ENCODE peak calls at places on chromosomes 12 and 14, in five cellular contexts. One of them, this sample, is unnamed.

GRCh38 chr12:107660861-107661415 is 24.7 kb upstream of the PWP1 start:
- DNase-seq in tibial artery: no peak
- DNase-seq in epithelial cell of prostate: no peak
- DNase-seq in body of pancreas: no peak
- DNase-seq in pancreas: no peak
- DNase-seq in this sample: no peak

GRCh38 chr12:108299516-108299915 is 39.6 kb downstream of the CMKLR1 start:
- DNase-seq in tibial artery: no peak
- DNase-seq in epithelial cell of prostate: no peak
- DNase-seq in body of pancreas: no peak
- DNase-seq in pancreas: no peak
- DNase-seq in this sample: no peak

GRCh38 chr12:67919406-67919805 is 69.8 kb upstream of the IFNG-AS1 start:
- DNase-seq in tibial artery: no peak
- DNase-seq in epithelial cell of prostate: no peak
- DNase-seq in body of pancreas: no peak
- DNase-seq in pancreas: no peak
- DNase-seq in this sample: peak

GRCh38 chr12:120229583-120230325 is 28.8 kb upstream of the RPLP0 start:
- DNase-seq in tibial artery: no peak
- DNase-seq in epithelial cell of prostate: no peak
- DNase-seq in body of pancreas: no peak
- DNase-seq in pancreas: no peak
- DNase-seq in this sample: peak

GRCh38 chr14:70654609-70655008 is 12.9 kb downstream of the TTC9 start:
- DNase-seq in tibial artery: no peak
- DNase-seq in epithelial cell of prostate: no peak
- DNase-seq in body of pancreas: no peak
- DNase-seq in pancreas: no peak
- DNase-seq in this sample: no peak

GRCh38 chr12:57888407-57889157 is 42.1 kb upstream of the CTDSP2 start:
- DNase-seq in tibial artery: no peak
- DNase-seq in epithelial cell of prostate: peak
- DNase-seq in body of pancreas: no peak
- DNase-seq in pancreas: no peak
- DNase-seq in this sample: peak

GRCh38 chr12:64522316-64522715 is 70.4 kb downstream of the TBK1 start:
- DNase-seq in tibial artery: no peak
- DNase-seq in epithelial cell of prostate: no peak
- DNase-seq in body of pancreas: no peak
- DNase-seq in pancreas: no peak
- DNase-seq in this sample: peak

GRCh38 chr14:31244626-31245025 is 37.0 kb upstream of the HECTD1 start:
- DNase-seq in tibial artery: no peak
- DNase-seq in epithelial cell of prostate: no peak
- DNase-seq in body of pancreas: no peak
- DNase-seq in pancreas: no peak
- DNase-seq in this sample: no peak

GRCh38 chr14:51430600-51430999 is 190.6 kb downstream of the TMX1 start:
- DNase-seq in tibial artery: no peak
- DNase-seq in epithelial cell of prostate: no peak
- DNase-seq in body of pancreas: peak
- DNase-seq in pancreas: no peak
- DNase-seq in this sample: peak

GRCh38 chr12:29547151-29547561 is 49.7 kb upstream of the OVCH1 start:
- DNase-seq in tibial artery: no peak
- DNase-seq in epithelial cell of prostate: no peak
- DNase-seq in body of pancreas: no peak
- DNase-seq in pancreas: no peak
- DNase-seq in this sample: peak

GRCh38 chr12:50397122-50397650 is 777 bp upstream of the FAM186A start:
- DNase-seq in tibial artery: no peak
- DNase-seq in epithelial cell of prostate: no peak
- DNase-seq in body of pancreas: no peak
- DNase-seq in pancreas: no peak
- DNase-seq in this sample: peak
- H3K27ac ChIP-seq in tibial artery: no peak
- H3K27ac ChIP-seq in epithelial cell of prostate: peak
- H3K27ac ChIP-seq in body of pancreas: no peak
- H3K27ac ChIP-seq in pancreas: no peak
- H3K27ac ChIP-seq in this sample: no peak

DNA sequence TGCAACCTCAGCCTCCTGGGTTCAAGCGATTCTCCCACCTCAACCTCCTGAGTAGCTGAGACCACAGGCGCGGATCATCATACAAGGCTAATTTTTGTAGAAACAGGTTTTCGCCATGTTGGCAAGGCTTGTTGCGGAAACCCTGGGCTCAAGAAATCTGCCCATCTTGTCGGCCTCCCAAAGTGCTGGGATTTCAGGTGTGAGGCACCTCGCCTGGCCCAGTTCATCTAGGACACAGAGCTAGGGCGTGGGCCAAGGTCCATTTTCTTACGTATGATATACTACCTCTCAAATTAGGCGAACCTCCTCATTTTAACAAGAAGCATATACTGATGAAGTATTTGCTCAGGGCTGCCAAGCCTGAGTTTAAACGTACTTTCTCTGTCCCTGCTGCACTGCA is 2.1 kb downstream of the RPS29 start:
- DNase-seq in tibial artery: no peak
- DNase-seq in epithelial cell of prostate: no peak
- DNase-seq in body of pancreas: no peak
- DNase-seq in pancreas: no peak
- DNase-seq in this sample: no peak
- H3K27ac ChIP-seq in tibial artery: no peak
- H3K27ac ChIP-seq in epithelial cell of prostate: peak
- H3K27ac ChIP-seq in body of pancreas: no peak
- H3K27ac ChIP-seq in pancreas: no peak
- H3K27ac ChIP-seq in this sample: peak

GRCh38 chr14:43692706-43693105 is 814.4 kb downstream of the FSCB start:
- DNase-seq in tibial artery: no peak
- DNase-seq in epithelial cell of prostate: no peak
- DNase-seq in body of pancreas: no peak
- DNase-seq in pancreas: no peak
- DNase-seq in this sample: no peak

GRCh38 chr14:43687866-43688265 is 819.2 kb downstream of the FSCB start:
- DNase-seq in tibial artery: no peak
- DNase-seq in epithelial cell of prostate: peak
- DNase-seq in body of pancreas: no peak
- DNase-seq in pancreas: no peak
- DNase-seq in this sample: peak
- H3K27ac ChIP-seq in tibial artery: no peak
- H3K27ac ChIP-seq in epithelial cell of prostate: peak
- H3K27ac ChIP-seq in body of pancreas: no peak
- H3K27ac ChIP-seq in pancreas: no peak
- H3K27ac ChIP-seq in this sample: no peak

GRCh38 chr14:20469242-20469889 is at the start of gene PNP:
- DNase-seq in tibial artery: peak
- DNase-seq in epithelial cell of prostate: no peak
- DNase-seq in body of pancreas: peak
- DNase-seq in pancreas: peak
- DNase-seq in this sample: peak

GRCh38 chr14:20468773-20469241 is 399 bp upstream of the PNP start:
- DNase-seq in tibial artery: no peak
- DNase-seq in epithelial cell of prostate: no peak
- DNase-seq in body of pancreas: peak
- DNase-seq in pancreas: no peak
- DNase-seq in this sample: peak

GRCh38 chr14:20472566-20473206 is 3.5 kb downstream of the PNP start:
- DNase-seq in tibial artery: no peak
- DNase-seq in epithelial cell of prostate: no peak
- DNase-seq in body of pancreas: no peak
- DNase-seq in pancreas: no peak
- DNase-seq in this sample: no peak

DNA sequence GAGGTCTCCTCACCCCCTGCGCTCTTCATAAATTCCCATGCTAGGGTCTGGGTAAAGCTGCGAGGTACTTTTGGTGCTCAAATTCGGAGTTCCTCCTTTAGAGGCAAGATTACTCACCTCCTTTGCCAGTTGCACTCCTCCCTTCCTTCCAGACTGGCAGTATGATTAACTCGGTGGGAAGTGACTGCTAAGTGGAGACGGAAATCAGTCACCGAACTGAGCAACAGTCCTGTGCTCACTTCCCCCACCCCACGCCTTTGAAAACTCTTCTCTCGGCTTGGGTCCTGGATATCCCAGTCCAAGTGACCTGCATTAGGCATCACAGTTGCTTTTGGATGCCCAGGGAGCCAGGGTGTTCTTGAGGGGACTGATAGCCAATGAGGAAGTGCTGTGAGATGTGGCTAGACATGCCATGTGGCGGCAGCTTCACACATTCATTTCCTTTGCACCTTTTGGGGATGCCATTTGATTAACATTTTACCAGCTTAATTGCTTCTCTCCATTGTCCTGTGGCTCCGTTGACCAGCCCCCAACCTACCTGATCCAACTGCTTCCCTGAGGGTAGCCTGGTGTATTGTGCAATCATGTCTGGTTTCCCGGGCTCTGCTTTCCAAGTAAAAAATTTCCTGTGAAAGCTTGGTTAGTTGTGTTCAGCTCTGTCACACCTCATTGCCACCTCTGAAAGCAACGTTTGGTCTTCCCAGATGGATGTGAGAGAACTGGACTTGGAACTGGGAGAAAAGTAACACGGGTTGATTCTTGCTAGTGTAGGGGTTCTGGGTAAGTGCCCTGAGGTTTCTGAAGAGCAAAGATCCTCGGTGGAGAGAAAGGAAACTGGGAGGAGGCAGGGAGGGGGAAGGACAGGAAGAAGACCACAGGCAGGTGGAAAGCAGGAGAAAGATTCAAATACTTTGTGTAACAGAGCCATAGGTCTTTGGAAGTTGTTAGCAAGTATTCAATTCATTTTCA is 968 bp downstream of the PNP start:
- DNase-seq in tibial artery: peak
- DNase-seq in epithelial cell of prostate: peak
- DNase-seq in body of pancreas: peak
- DNase-seq in pancreas: no peak
- DNase-seq in this sample: peak
- H3K27ac ChIP-seq in tibial artery: peak
- H3K27ac ChIP-seq in epithelial cell of prostate: peak
- H3K27ac ChIP-seq in body of pancreas: peak
- H3K27ac ChIP-seq in pancreas: peak
- H3K27ac ChIP-seq in this sample: peak

GRCh38 chr12:104328790-104329189 is 25.3 kb downstream of the EID3 start:
- DNase-seq in tibial artery: no peak
- DNase-seq in epithelial cell of prostate: no peak
- DNase-seq in body of pancreas: no peak
- DNase-seq in pancreas: no peak
- DNase-seq in this sample: no peak
- H3K27ac ChIP-seq in tibial artery: no peak
- H3K27ac ChIP-seq in epithelial cell of prostate: no peak
- H3K27ac ChIP-seq in body of pancreas: no peak
- H3K27ac ChIP-seq in pancreas: no peak
- H3K27ac ChIP-seq in this sample: peak

GRCh38 chr14:29671034-29671433 is 256.6 kb downstream of the PRKD1 start:
- DNase-seq in tibial artery: no peak
- DNase-seq in epithelial cell of prostate: no peak
- DNase-seq in body of pancreas: no peak
- DNase-seq in pancreas: no peak
- DNase-seq in this sample: peak
- H3K27ac ChIP-seq in tibial artery: peak
- H3K27ac ChIP-seq in epithelial cell of prostate: no peak
- H3K27ac ChIP-seq in body of pancreas: no peak
- H3K27ac ChIP-seq in pancreas: no peak
- H3K27ac ChIP-seq in this sample: peak

GRCh38 chr14:95354834-95355233 is 35.1 kb upstream of the CLMN start:
- DNase-seq in tibial artery: no peak
- DNase-seq in epithelial cell of prostate: no peak
- DNase-seq in body of pancreas: no peak
- DNase-seq in pancreas: no peak
- DNase-seq in this sample: no peak

GRCh38 chr14:95353007-95353406 is 33.3 kb upstream of the CLMN start:
- DNase-seq in tibial artery: no peak
- DNase-seq in epithelial cell of prostate: no peak
- DNase-seq in body of pancreas: no peak
- DNase-seq in pancreas: no peak
- DNase-seq in this sample: no peak

GRCh38 chr14:95353664-95354063 is 34.0 kb upstream of the CLMN start:
- DNase-seq in tibial artery: no peak
- DNase-seq in epithelial cell of prostate: no peak
- DNase-seq in body of pancreas: no peak
- DNase-seq in pancreas: no peak
- DNase-seq in this sample: no peak

GRCh38 chr14:95355422-95355821 is 35.7 kb upstream of the CLMN start:
- DNase-seq in tibial artery: no peak
- DNase-seq in epithelial cell of prostate: no peak
- DNase-seq in body of pancreas: no peak
- DNase-seq in pancreas: no peak
- DNase-seq in this sample: no peak

GRCh38 chr14:95352481-95352880 is 32.8 kb upstream of the CLMN start:
- DNase-seq in tibial artery: no peak
- DNase-seq in epithelial cell of prostate: no peak
- DNase-seq in body of pancreas: no peak
- DNase-seq in pancreas: no peak
- DNase-seq in this sample: no peak
- H3K27ac ChIP-seq in tibial artery: no peak
- H3K27ac ChIP-seq in epithelial cell of prostate: no peak
- H3K27ac ChIP-seq in body of pancreas: no peak
- H3K27ac ChIP-seq in pancreas: no peak
- H3K27ac ChIP-seq in this sample: no peak